ENCODE peak calls at places on chromosomes 1 and 21, in ten cellular contexts. H, R, B, M, U, Q, W, L, E and V are unnamed samples.

GRCh38 chr1:205172729-205173366 is 38.7 kb downstream of the DSTYK start:
- DNase-seq in Q (no peak), B (no peak), R (peak; percentile 44), L (no peak), M (no peak), W (no peak), U (peak; percentile 99), H (no peak), E (no peak), V (no peak)

GRCh38 chr21:45448810-45449657 is 44.1 kb downstream of the COL18A1 start:
- DNase-seq in B (peak; percentile 23), U (no peak), R (no peak), W (no peak), L (no peak), E (no peak), M (no peak), Q (no peak), H (no peak), V (peak; percentile 44)

GRCh38 chr1:92356956-92357355 is 58.1 kb downstream of the RPAP2 start:
- DNase-seq in H (no peak), R (no peak), W (no peak), L (no peak), Q (no peak), E (no peak), M (no peak), B (no peak), U (peak; percentile 88), V (no peak)

GRCh38 chr1:93255222-93256079 is 74.9 kb downstream of the CCDC18 start:
- DNase-seq in E (no peak), U (peak; percentile 92), Q (no peak), L (no peak), H (no peak), B (no peak), W (no peak), M (no peak), R (no peak), V (no peak)

GRCh38 chr1:68321084-68321685 is 88.9 kb upstream of the WLS start:
- DNase-seq in B (peak; percentile 67), U (peak; percentile 61), Q (peak; percentile 55), H (peak; percentile 76), L (peak; percentile 20), W (peak; percentile 79), R (peak; percentile 16), M (peak; percentile 68), E (peak; percentile 71), V (peak; percentile 44)

GRCh38 chr21:25507522-25507921 is 99.8 kb downstream of the MRPL39 start:
- DNase-seq in R (no peak), W (no peak), M (no peak), E (no peak), L (no peak), U (peak; percentile 23), Q (no peak), B (no peak), H (no peak), V (no peak)

GRCh38 chr1:183039330-183039729 is 16.1 kb downstream of the LAMC1 start:
- DNase-seq in E (no peak), U (no peak), Q (no peak), H (no peak), L (no peak), M (no peak), B (no peak), W (no peak), R (no peak), V (no peak)

GRCh38 chr1:14499312-14500040 is 99.0 kb upstream of the KAZN start:
- DNase-seq in E (no peak), U (no peak), R (no peak), W (no peak), L (no peak), H (no peak), B (no peak), M (no peak), Q (no peak), V (no peak)

GRCh38 chr1:204583909-204584632 is 67.9 kb downstream of the MDM4 start:
- DNase-seq in E (no peak), Q (no peak), R (no peak), L (no peak), U (no peak), H (no peak), M (no peak), B (peak; percentile 80), W (no peak), V (no peak)

GRCh38 chr1:78427506-78427905 is 63.3 kb upstream of the PTGFR start:
- DNase-seq in U (no peak), B (no peak), L (no peak), M (no peak), Q (no peak), R (no peak), W (no peak), E (no peak), H (no peak), V (no peak)

GRCh38 chr1:30106125-30106524 is 617.3 kb downstream of the MATN1 start:
- DNase-seq in M (no peak), L (no peak), R (peak; percentile 81), Q (peak; percentile 25), B (no peak), E (no peak), H (peak; percentile 20), W (no peak), U (peak; percentile 18), V (no peak)

GRCh38 chr1:30110826-30111225 is 612.6 kb downstream of the MATN1 start:
- DNase-seq in R (no peak), U (no peak), L (no peak), B (no peak), Q (no peak), M (no peak), W (no peak), H (no peak), E (no peak), V (no peak)

GRCh38 chr1:30109853-30110252 is 613.5 kb downstream of the MATN1 start:
- DNase-seq in M (no peak), R (no peak), Q (peak; percentile 26), U (peak; percentile 83), W (no peak), L (no peak), E (no peak), H (no peak), B (peak; percentile 50), V (peak; percentile 41)

GRCh38 chr1:30111431-30111830 is 612.0 kb downstream of the MATN1 start:
- DNase-seq in M (peak; percentile 44), R (peak; percentile 48), U (peak; percentile 41), E (peak; percentile 57), B (peak; percentile 39), Q (peak; percentile 32), W (no peak), L (no peak), H (peak; percentile 51), V (no peak)
- TF ChIP-seq CTCF in M (peak; percentile 38), R (peak; percentile 71), U (peak; percentile 72), E (peak; percentile 52), B (peak; percentile 50), Q (peak; percentile 60), W (peak; percentile 53), L (peak; percentile 23), H (peak; percentile 37), V (peak; percentile 42)

GRCh38 chr1:1784933-1785332 is 6.7 kb upstream of the NADK start:
- DNase-seq in B (no peak), Q (no peak), M (no peak), E (no peak), L (no peak), R (no peak), H (no peak), U (no peak), W (peak; percentile 34), V (no peak)

GRCh38 chr1:1787206-1787605 is 8.9 kb upstream of the NADK start:
- DNase-seq in U (no peak), E (no peak), R (no peak), M (no peak), L (no peak), B (no peak), W (peak; percentile 40), H (no peak), Q (no peak), V (no peak)

GRCh38 chr1:1788136-1788535 is 9.9 kb upstream of the NADK start:
- DNase-seq in E (no peak), H (no peak), B (no peak), W (peak; percentile 17), R (no peak), M (no peak), U (no peak), Q (no peak), L (no peak), V (no peak)

GRCh38 chr1:1785666-1786065 is 7.4 kb upstream of the NADK start:
- DNase-seq in H (no peak), B (no peak), W (peak; percentile 17), L (no peak), M (no peak), Q (no peak), U (no peak), E (no peak), R (no peak), V (no peak)

GRCh38 chr1:1788646-1789431 is 10.6 kb upstream of the NADK start:
- DNase-seq in M (no peak), B (no peak), R (peak; percentile 48), L (no peak), Q (no peak), H (peak; percentile 48), E (peak; percentile 35), U (peak; percentile 42), W (peak; percentile 50), V (peak; percentile 10)
- H3K36me3 ChIP-seq in M (peaks cover 94% of the 10 kb centered on the region), B (peaks cover 95% of the 10 kb centered on the region), R (peaks cover 91% of the 10 kb centered on the region), L (peaks cover 54% of the 10 kb centered on the region), Q (no peaks in the 10 kb centered on the region), H (peaks cover 68% of the 10 kb centered on the region), E (peaks cover 43% of the 10 kb centered on the region), U (peaks cover 74% of the 10 kb centered on the region), W (peaks cover 95% of the 10 kb centered on the region), V (peaks cover 91% of the 10 kb centered on the region)

GRCh38 chr1:116571215-116571919 is 541 bp upstream of the CD58 start:
- DNase-seq in L (no peak), B (no peak), Q (no peak), M (no peak), R (no peak), W (peak; percentile 53), E (peak; percentile 27), U (no peak), H (no peak), V (no peak)
- H3K4me1 ChIP-seq in L (no peaks in the 10 kb centered on the region), B (peaks cover 17% of the 10 kb centered on the region), Q (no peaks in the 10 kb centered on the region), M (no peaks in the 10 kb centered on the region), R (peaks cover 45% of the 10 kb centered on the region), W (peaks cover 53% of the 10 kb centered on the region), E (peaks cover 2% of the 10 kb centered on the region), U (peaks cover 2% of the 10 kb centered on the region), H (peaks cover 24% of the 10 kb centered on the region), V (no peaks in the 10 kb centered on the region)

GRCh38 chr1:26991310-26992116 is 2.0 kb upstream of the TRNP1 start:
- DNase-seq in U (peak; percentile 88), M (no peak), H (no peak), L (no peak), W (no peak), E (no peak), R (peak; percentile 50), Q (no peak), B (no peak), V (no peak)
- TF ChIP-seq CTCF in U (peak; percentile 13), M (no peak), H (no peak), L (no peak), W (no peak), E (no peak), R (peak; percentile 25), Q (no peak), B (no peak), V (no peak)

GRCh38 chr21:41832230-41833137 is 46.7 kb downstream of the PRDM15 start:
- DNase-seq in W (no peak), E (no peak), U (no peak), M (peak; percentile 21), H (no peak), R (no peak), L (no peak), Q (no peak), B (no peak), V (no peak)
- H3K36me3 ChIP-seq in W (peaks cover 47% of the 10 kb centered on the region), E (no peaks in the 10 kb centered on the region), U (peaks cover 16% of the 10 kb centered on the region), M (peaks cover 51% of the 10 kb centered on the region), H (peaks cover 3% of the 10 kb centered on the region), R (peaks cover 49% of the 10 kb centered on the region), L (peaks cover 3% of the 10 kb centered on the region), Q (no peaks in the 10 kb centered on the region), B (peaks cover 50% of the 10 kb centered on the region), V (peaks cover 51% of the 10 kb centered on the region)

GRCh38 chr1:56483104-56483503 is 96.3 kb downstream of the PLPP3 start:
- DNase-seq in B (no peak), Q (no peak), U (no peak), M (no peak), L (no peak), E (no peak), R (no peak), W (no peak), H (no peak), V (no peak)
- H3K4me1 ChIP-seq in B (no peaks in the 10 kb centered on the region), Q (no peaks in the 10 kb centered on the region), U (no peaks in the 10 kb centered on the region), M (no peaks in the 10 kb centered on the region), L (no peaks in the 10 kb centered on the region), E (no peaks in the 10 kb centered on the region), R (no peaks in the 10 kb centered on the region), W (peaks cover 4% of the 10 kb centered on the region), H (no peaks in the 10 kb centered on the region), V (no peaks in the 10 kb centered on the region)